ENCODE peak calls at places on chromosomes 16 and 17, in eight cellular contexts. T is endothelial cell of umbilical vein, S is fibroblast of mammary gland, I is cardiac fibroblast, J is AG09309, W is SJSA1, H is HL-60, G is Caco-2. Z is an unnamed sample.

GRCh38 chr16:19228057-19228456 is 57.5 kb upstream of the CLEC19A start:
- DNase-seq in T (no peak), S (no peak), I (no peak), J (no peak), W (no peak), H (no peak), G (no peak), Z (no peak)

GRCh38 chr16:12752159-12752558 is 51.5 kb downstream of the CPPED1 start:
- DNase-seq in T (no peak), S (no peak), I (no peak), J (no peak), W (no peak), H (no peak), G (no peak), Z (no peak)

GRCh38 chr17:82839617-82840292 is at the start of gene ZNF750:
- DNase-seq in T (no peak), S (no peak), I (no peak), J (no peak), W (no peak), H (no peak), G (no peak), Z (peak)

GRCh38 chr17:58402047-58402446 is 15.3 kb downstream of the RNF43 start:
- DNase-seq in T (no peak), S (no peak), I (peak), J (no peak), W (no peak), H (no peak), G (no peak), Z (no peak)

GRCh38 chr16:25771216-25771615 is 79.5 kb downstream of the HS3ST4 start:
- DNase-seq in T (no peak), S (no peak), I (no peak), J (no peak), W (no peak), H (no peak), G (no peak), Z (no peak)

GRCh38 chr17:31156326-31156725 is 61.5 kb downstream of the NF1 start:
- DNase-seq in T (no peak), S (peak), I (peak), J (peak), W (no peak), H (no peak), G (no peak), Z (no peak)

GRCh38 chr17:8889458-8890210 is 22.2 kb upstream of the PIK3R6 start:
- DNase-seq in T (no peak), S (no peak), I (no peak), J (no peak), W (no peak), H (no peak), G (no peak), Z (no peak)

GRCh38 chr16:49454426-49455180 is 81.0 kb downstream of the C16orf78 start:
- DNase-seq in T (no peak), S (no peak), I (no peak), J (no peak), W (no peak), H (no peak), G (no peak), Z (no peak)

GRCh38 chr17:35729405-35729833 is 2.0 kb upstream of the RASL10B start:
- DNase-seq in T (no peak), S (no peak), I (no peak), J (no peak), W (no peak), H (no peak), G (no peak), Z (no peak)

GRCh38 chr17:4673169-4673568 is 30.8 kb downstream of the PELP1 start:
- DNase-seq in T (no peak), S (no peak), I (no peak), J (no peak), W (no peak), H (no peak), G (no peak), Z (no peak)

GRCh38 chr17:80115159-80115558 is 13.8 kb downstream of the GAA start:
- DNase-seq in T (no peak), S (no peak), I (no peak), J (no peak), W (no peak), H (no peak), G (no peak), Z (no peak)

GRCh38 chr17:72381597-72382397 is 261.0 kb downstream of the SOX9 start:
- DNase-seq in T (no peak), S (no peak), I (no peak), J (no peak), W (no peak), H (no peak), G (no peak), Z (no peak)

GRCh38 chr16:9099131-9099625 is 7.7 kb downstream of the HAPSTR1 start:
- DNase-seq in T (no peak), S (peak), I (no peak), J (no peak), W (no peak), H (peak), G (no peak), Z (peak)

GRCh38 chr16:15961060-15961511 is 11.7 kb downstream of the ABCC1 start:
- DNase-seq in T (peak), S (peak), I (no peak), J (no peak), W (peak), H (no peak), G (no peak), Z (no peak)

GRCh38 chr16:11333696-11334095 is 11.6 kb upstream of the RMI2 start:
- DNase-seq in T (no peak), S (peak), I (no peak), J (no peak), W (no peak), H (no peak), G (no peak), Z (peak)

GRCh38 chr17:60468371-60468770 is 46.1 kb downstream of the CHCT1 start:
- DNase-seq in T (peak), S (no peak), I (peak), J (no peak), W (no peak), H (no peak), G (no peak), Z (no peak)

GRCh38 chr16:4652561-4652960 is 27.9 kb downstream of the MGRN1 start:
- DNase-seq in T (no peak), S (no peak), I (no peak), J (no peak), W (no peak), H (no peak), G (no peak), Z (no peak)

DNA sequence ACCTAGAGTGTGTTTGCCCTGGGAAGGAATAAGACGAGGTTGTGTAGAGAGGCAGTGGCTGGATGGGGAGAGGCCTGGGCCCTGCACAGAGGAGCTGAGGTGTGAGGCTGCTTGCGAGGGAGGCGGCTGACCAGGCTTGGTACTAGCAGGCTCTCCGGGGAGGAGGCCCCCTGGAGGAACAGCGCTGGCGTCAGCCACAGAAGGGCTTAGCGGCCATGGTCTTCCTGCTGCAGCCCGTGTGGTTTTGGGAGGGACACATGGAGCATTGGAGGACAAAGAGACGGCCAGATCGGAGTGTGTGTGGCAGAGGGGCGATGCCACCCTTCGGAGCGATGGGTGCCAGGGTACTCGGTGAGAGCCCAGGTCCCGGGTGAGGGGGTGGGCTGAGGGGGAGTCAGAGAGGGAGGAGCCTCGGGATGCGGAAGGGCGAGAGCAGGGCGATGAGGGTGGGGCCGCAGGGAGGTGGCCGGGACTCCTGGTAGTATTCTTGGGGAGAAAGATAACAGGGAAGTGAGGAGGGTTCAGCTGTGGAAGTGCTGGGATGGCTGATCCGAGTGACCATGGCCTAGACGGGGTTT is 8.2 kb downstream of the BANP start:
- DNase-seq in T (no peak), S (no peak), I (no peak), J (no peak), W (no peak), H (no peak), G (no peak), Z (no peak)
- H3K4me3 ChIP-seq in T (no peak), S (no peak), I (no peak), J (no peak), W (no peak), H (no peak), G (no peak), Z (no peak)

DNA sequence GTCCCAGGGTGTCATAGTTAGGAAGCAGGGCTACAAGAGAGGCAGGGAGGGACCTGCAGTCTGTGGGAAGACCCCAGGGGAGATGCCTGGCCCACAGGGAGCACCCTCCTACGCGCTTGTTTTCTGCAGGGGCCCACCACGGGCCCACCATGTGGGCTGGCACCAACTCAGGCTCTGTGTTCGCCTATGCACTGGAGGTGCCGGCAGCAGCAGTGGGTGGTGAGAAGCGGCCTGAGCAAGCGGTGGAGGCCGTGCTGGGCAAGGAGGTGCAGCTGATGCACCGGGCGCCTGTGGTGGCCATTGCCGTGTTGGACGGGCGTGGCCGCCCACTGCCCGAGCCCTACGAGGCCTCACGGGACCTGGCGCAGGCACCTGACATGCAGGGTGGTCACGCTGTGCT is 15.0 kb downstream of the LLGL1 start:
- DNase-seq in T (no peak), S (no peak), I (no peak), J (no peak), W (no peak), H (no peak), G (no peak), Z (no peak)
- H3K4me3 ChIP-seq in T (no peak), S (no peak), I (no peak), J (no peak), W (no peak), H (no peak), G (no peak), Z (no peak)

GRCh38 chr17:77288115-77288619 is 147.4 kb downstream of the SEC14L1 start:
- DNase-seq in T (no peak), S (no peak), I (no peak), J (no peak), W (peak), H (no peak), G (no peak), Z (peak)

GRCh38 chr17:77286641-77287431 is 146.1 kb downstream of the SEC14L1 start:
- DNase-seq in T (no peak), S (no peak), I (peak), J (no peak), W (no peak), H (no peak), G (peak), Z (peak)

GRCh38 chr17:77285594-77286390 is 145.0 kb downstream of the SEC14L1 start:
- DNase-seq in T (no peak), S (peak), I (peak), J (peak), W (peak), H (peak), G (no peak), Z (peak)

GRCh38 chr17:77286391-77286640 is 145.5 kb downstream of the SEC14L1 start:
- DNase-seq in T (no peak), S (no peak), I (no peak), J (no peak), W (no peak), H (no peak), G (no peak), Z (no peak)

DNA sequence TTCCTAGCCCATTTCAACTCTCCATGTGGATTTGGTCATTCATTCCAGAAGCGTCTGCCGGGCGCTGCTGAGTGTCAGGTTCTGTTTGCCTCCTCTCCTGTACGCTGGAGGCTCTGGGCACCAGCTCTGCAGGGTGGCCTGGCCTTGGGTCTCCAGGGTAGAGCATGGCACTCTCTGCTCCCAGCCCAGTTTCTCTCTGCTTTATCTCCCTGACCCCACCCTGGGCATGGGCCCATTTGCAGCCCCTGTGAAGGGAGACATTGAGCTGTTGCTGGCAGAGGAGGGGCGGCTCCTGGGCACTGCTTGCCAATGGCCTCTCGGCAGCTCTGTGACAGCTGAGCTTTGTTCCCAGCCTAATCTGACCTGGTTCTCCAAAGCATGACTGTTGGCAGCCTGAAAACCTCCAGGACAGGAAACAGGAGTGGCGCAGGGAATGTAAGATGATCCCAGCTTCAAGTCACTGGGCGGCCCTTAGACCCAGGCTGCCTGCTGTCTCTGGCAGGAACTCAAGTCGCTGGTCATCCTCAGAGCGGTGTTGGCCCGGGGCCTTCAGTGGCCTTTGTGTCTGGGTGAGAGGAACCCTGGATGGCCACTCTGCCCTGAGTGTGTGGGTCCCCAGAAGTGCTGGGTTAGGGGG is 146.8 kb downstream of the SEC14L1 start:
- DNase-seq in T (peak), S (peak), I (peak), J (peak), W (peak), H (no peak), G (no peak), Z (peak)
- H3K4me3 ChIP-seq in T (no peak), S (no peak), I (no peak), J (no peak), W (no peak), H (no peak), G (no peak), Z (peak)

DNA sequence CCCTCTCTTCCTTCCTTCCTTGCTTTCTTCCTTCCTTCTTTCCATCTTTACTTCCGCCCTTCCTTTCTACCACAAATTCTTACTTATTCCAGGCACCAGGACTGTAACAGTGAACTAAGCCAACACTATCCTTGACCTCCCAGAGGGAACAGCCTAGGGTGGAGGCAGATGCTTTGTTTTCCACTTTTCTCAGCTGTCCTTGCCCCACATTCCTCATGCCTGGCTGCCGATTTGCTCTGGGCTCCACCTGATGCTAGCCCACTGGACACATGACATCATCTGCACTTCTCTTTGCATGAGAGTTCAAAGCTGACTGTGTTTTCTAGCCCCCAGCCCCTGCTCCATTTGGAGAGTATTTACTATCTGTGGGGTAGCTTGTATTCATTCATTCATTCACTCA is 283.0 kb downstream of the MAF start:
- DNase-seq in T (no peak), S (no peak), I (no peak), J (no peak), W (no peak), H (no peak), G (no peak), Z (no peak)
- H3K4me3 ChIP-seq in T (no peak), S (no peak), I (no peak), J (no peak), W (no peak), H (no peak), G (no peak), Z (no peak)

GRCh38 chr16:3443108-3444031 is at the start of the genes NAA60 and ZNF597:
- DNase-seq in T (peak), S (peak), I (peak), J (peak), W (peak), H (peak), G (peak), Z (peak)
- H3K4me3 ChIP-seq in T (peak), S (peak), I (peak), J (peak), W (peak), H (peak), G (peak), Z (peak)

GRCh38 chr16:86566966-86567700 is 504 bp downstream of the FOXC2 start:
- DNase-seq in T (peak), S (peak), I (peak), J (no peak), W (no peak), H (no peak), G (no peak), Z (no peak)

GRCh38 chr16:86570542-86571196 is 4.0 kb downstream of the FOXC2 start:
- DNase-seq in T (no peak), S (no peak), I (no peak), J (no peak), W (no peak), H (no peak), G (no peak), Z (no peak)

GRCh38 chr16:86567701-86568571 is 1.3 kb downstream of the FOXC2 start:
- DNase-seq in T (peak), S (no peak), I (peak), J (no peak), W (no peak), H (no peak), G (no peak), Z (no peak)

GRCh38 chr16:86569843-86570447 is 3.3 kb downstream of the FOXC2 start:
- DNase-seq in T (peak), S (no peak), I (no peak), J (no peak), W (no peak), H (no peak), G (no peak), Z (no peak)

DNA sequence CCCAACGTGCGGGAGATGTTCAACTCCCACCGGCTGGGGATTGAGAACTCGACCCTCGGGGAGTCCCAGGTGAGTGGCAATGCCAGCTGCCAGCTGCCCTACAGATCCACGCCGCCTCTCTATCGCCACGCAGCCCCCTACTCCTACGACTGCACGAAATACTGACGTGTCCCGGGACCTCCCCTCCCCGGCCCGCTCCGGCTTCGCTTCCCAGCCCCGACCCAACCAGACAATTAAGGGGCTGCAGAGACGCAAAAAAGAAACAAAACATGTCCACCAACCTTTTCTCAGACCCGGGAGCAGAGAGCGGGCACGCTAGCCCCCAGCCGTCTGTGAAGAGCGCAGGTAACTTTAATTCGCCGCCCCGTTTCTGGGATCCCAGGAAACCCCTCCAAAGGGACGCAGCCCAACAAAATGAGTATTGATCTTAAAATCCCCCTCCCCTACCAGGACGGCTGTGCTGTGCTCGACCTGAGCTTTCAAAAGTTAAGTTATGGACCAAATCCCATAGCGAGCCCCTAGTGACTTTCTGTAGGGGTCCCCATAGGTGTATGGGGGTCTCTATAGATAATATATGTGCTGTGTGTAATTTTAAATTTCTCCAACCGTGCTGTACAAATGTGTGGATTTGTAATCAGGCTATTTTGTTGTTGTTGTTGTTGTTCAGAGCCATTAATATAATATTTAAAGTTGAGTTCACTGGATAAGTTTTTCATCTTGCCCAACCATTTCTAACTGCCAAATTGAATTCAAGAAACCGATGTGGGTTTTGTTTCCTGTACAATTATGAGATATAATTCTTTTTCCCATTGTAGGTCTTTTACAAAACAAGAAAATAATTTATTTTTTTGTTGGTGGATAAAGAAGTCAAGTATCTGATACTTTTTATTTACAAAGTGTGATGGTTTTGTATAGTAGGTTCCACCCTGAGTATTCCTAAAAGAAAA is 2.3 kb downstream of the FOXC2 start:
- DNase-seq in T (peak), S (no peak), I (no peak), J (no peak), W (no peak), H (no peak), G (no peak), Z (no peak)
- H3K4me3 ChIP-seq in T (peak), S (peak), I (peak), J (peak), W (peak), H (no peak), G (no peak), Z (peak)